ENCODE peak calls at places on chromosomes 11 and 22, in ten cellular contexts. A, P, N, D, J, U, Z, L, R and M are unnamed samples.
A peak's percentile ranks its signal among the peaks of the same experiment; 100 is the strongest.

GRCh38 chr11:16158426-16158994 is 197.8 kb downstream of the SOX6 start:
- DNase-seq in A (no peak), P (no peak), N (no peak), D (no peak), J (no peak), U (no peak), Z (no peak), L (no peak), R (no peak), M (no peak)

GRCh38 chr11:119029340-119030028 is 1.2 kb downstream of the SLC37A4 start:
- DNase-seq in A (peak; percentile 87), P (peak; percentile 83), N (no peak), D (peak; percentile 43), J (peak; percentile 15), U (no peak), Z (peak; percentile 51), L (no peak), R (peak; percentile 6), M (no peak)

GRCh38 chr11:93541884-93542752 is 1.1 kb downstream of the SMCO4 start:
- DNase-seq in A (peak; percentile 25), P (peak; percentile 75), N (peak; percentile 30), D (peak; percentile 79), J (peak; percentile 75), U (peak; percentile 5), Z (peak; percentile 78), L (no peak), R (peak; percentile 39), M (no peak)

GRCh38 chr11:61577383-61578118 is 3.3 kb downstream of the SYT7 start:
- DNase-seq in A (no peak), P (no peak), N (no peak), D (no peak), J (no peak), U (no peak), Z (no peak), L (no peak), R (no peak), M (no peak)

GRCh38 chr11:65470433-65470832 is 28.4 kb upstream of the MALAT1 start:
- DNase-seq in A (no peak), P (no peak), N (no peak), D (no peak), J (no peak), U (no peak), Z (no peak), L (no peak), R (no peak), M (no peak)

GRCh38 chr11:70641366-70641765 is 243.0 kb downstream of the CTTN start:
- DNase-seq in A (no peak), P (no peak), N (no peak), D (no peak), J (no peak), U (no peak), Z (peak; percentile 11), L (no peak), R (peak; percentile 8), M (no peak)

GRCh38 chr11:100984668-100985067 is 144.9 kb downstream of the PGR start:
- DNase-seq in A (no peak), P (no peak), N (no peak), D (peak; percentile 8), J (no peak), U (no peak), Z (no peak), L (no peak), R (no peak), M (no peak)

GRCh38 chr11:5004429-5005274 is 10.0 kb downstream of the OR51L1 start:
- DNase-seq in A (peak; percentile 38), P (no peak), N (no peak), D (peak; percentile 18), J (no peak), U (no peak), Z (peak; percentile 44), L (no peak), R (peak; percentile 74), M (no peak)

GRCh38 chr11:65298131-65298535 is 16.5 kb upstream of the CDC42EP2 start:
- DNase-seq in A (peak; percentile 70), P (no peak), N (no peak), D (no peak), J (no peak), U (no peak), Z (no peak), L (no peak), R (peak; percentile 76), M (no peak)

GRCh38 chr11:10730151-10730550 is 20.9 kb upstream of the CTR9 start:
- DNase-seq in A (no peak), P (no peak), N (no peak), D (no peak), J (no peak), U (no peak), Z (no peak), L (no peak), R (no peak), M (no peak)

GRCh38 chr22:25970996-25971811 is 198.1 kb upstream of the SEZ6L start:
- DNase-seq in A (no peak), P (no peak), N (no peak), D (no peak), J (no peak), U (no peak), Z (no peak), L (no peak), R (no peak), M (no peak)

GRCh38 chr22:23130697-23131096 is 11.1 kb downstream of the RSPH14 start:
- DNase-seq in A (no peak), P (no peak), N (no peak), D (no peak), J (no peak), U (no peak), Z (no peak), L (no peak), R (no peak), M (no peak)

GRCh38 chr11:77106321-77106720 is 3.7 kb downstream of the OMP start:
- DNase-seq in A (no peak), P (no peak), N (no peak), D (no peak), J (peak; percentile 49), U (no peak), Z (no peak), L (no peak), R (no peak), M (no peak)

GRCh38 chr22:47020157-47020556 is 257.7 kb downstream of the TBC1D22A start:
- DNase-seq in A (no peak), P (no peak), N (no peak), D (no peak), J (no peak), U (no peak), Z (no peak), L (no peak), R (peak; percentile 26), M (no peak)

GRCh38 chr11:11787305-11788066 is 54.3 kb upstream of the USP47 start:
- DNase-seq in A (peak; percentile 74), P (peak; percentile 86), N (peak; percentile 36), D (peak; percentile 54), J (peak; percentile 46), U (peak; percentile 59), Z (peak; percentile 78), L (peak; percentile 36), R (peak; percentile 75), M (peak; percentile 38)

GRCh38 chr11:122105009-122105828 is 10.8 kb downstream of the BLID start:
- DNase-seq in A (no peak), P (no peak), N (no peak), D (no peak), J (no peak), U (no peak), Z (no peak), L (no peak), R (no peak), M (no peak)

GRCh38 chr11:118098996-118099837 is 12.5 kb upstream of the SMIM35 start:
- DNase-seq in A (no peak), P (peak; percentile 43), N (no peak), D (no peak), J (no peak), U (no peak), Z (no peak), L (no peak), R (no peak), M (no peak)

GRCh38 chr11:46917109-46918086 is 952 bp downstream of the LRP4 start:
- DNase-seq in A (no peak), P (no peak), N (no peak), D (peak; percentile 54), J (no peak), U (no peak), Z (no peak), L (no peak), R (no peak), M (no peak)

GRCh38 chr11:128852327-128853023 is 14.6 kb downstream of the KCNJ1 start:
- DNase-seq in A (no peak), P (no peak), N (no peak), D (no peak), J (no peak), U (no peak), Z (no peak), L (no peak), R (no peak), M (no peak)

GRCh38 chr11:7004482-7004881 is 15.7 kb downstream of the ZNF214 start:
- DNase-seq in A (no peak), P (no peak), N (no peak), D (peak; percentile 12), J (no peak), U (no peak), Z (peak; percentile 9), L (no peak), R (peak; percentile 36), M (no peak)

GRCh38 chr11:119482561-119483001 is 59.6 kb upstream of the THY1 start:
- DNase-seq in A (no peak), P (peak; percentile 54), N (no peak), D (no peak), J (no peak), U (no peak), Z (no peak), L (no peak), R (no peak), M (no peak)

GRCh38 chr11:64770120-64770519 is 8.2 kb downstream of the SF1 start:
- DNase-seq in A (no peak), P (peak; percentile 55), N (no peak), D (no peak), J (no peak), U (no peak), Z (no peak), L (no peak), R (no peak), M (no peak)

GRCh38 chr22:29690481-29690880 is 29.3 kb upstream of the CABP7 start:
- DNase-seq in A (no peak), P (no peak), N (no peak), D (no peak), J (peak; percentile 54), U (no peak), Z (no peak), L (no peak), R (no peak), M (no peak)

GRCh38 chr11:125925804-125926203 is 20.0 kb upstream of the VSIG10L2 start:
- DNase-seq in A (no peak), P (no peak), N (no peak), D (no peak), J (no peak), U (no peak), Z (no peak), L (no peak), R (no peak), M (no peak)

GRCh38 chr11:73182824-73183321 is 35.2 kb upstream of the P2RY2 start:
- DNase-seq in A (peak; percentile 75), P (peak; percentile 34), N (no peak), D (no peak), J (no peak), U (no peak), Z (no peak), L (no peak), R (peak; percentile 30), M (no peak)

GRCh38 chr11:69328231-69328630 is 34.3 kb downstream of the MYEOV start:
- DNase-seq in A (no peak), P (peak; percentile 53), N (no peak), D (no peak), J (no peak), U (no peak), Z (no peak), L (no peak), R (no peak), M (no peak)

GRCh38 chr11:76684470-76684869 is 13.9 kb upstream of the LRRC32 start:
- DNase-seq in A (no peak), P (no peak), N (no peak), D (no peak), J (no peak), U (no peak), Z (no peak), L (no peak), R (no peak), M (no peak)

GRCh38 chr11:67076202-67076601 is 19.6 kb downstream of the RHOD start:
- DNase-seq in A (no peak), P (no peak), N (no peak), D (no peak), J (no peak), U (no peak), Z (no peak), L (no peak), R (no peak), M (no peak)